ENCODE peak calls at places on chromosomes 1 and 21, in five cellular contexts. One of them, this sample, is unnamed.

GRCh38 chr1:157137773-157138219 is 399 bp downstream of the ETV3 start:
- ATAC-seq in Right ventricle myocardium superior: peak; percentile 43
- ATAC-seq in thoracic aorta: no peak
- ATAC-seq in CD8-positive, alpha-beta T cell: no peak
- ATAC-seq in activated B cell treated with CpG ODN at 0.5 μM for 24 hours: peak; percentile 26
- ATAC-seq in this sample: no peak

GRCh38 chr1:103560427-103560826 is 11.0 kb upstream of the AMY2B start:
- ATAC-seq in Right ventricle myocardium superior: no peak
- ATAC-seq in thoracic aorta: no peak
- ATAC-seq in CD8-positive, alpha-beta T cell: no peak
- ATAC-seq in activated B cell treated with CpG ODN at 0.5 μM for 24 hours: no peak
- ATAC-seq in this sample: no peak

GRCh38 chr1:167565922-167566321 is 12.4 kb upstream of the CREG1 start:
- ATAC-seq in Right ventricle myocardium superior: no peak
- ATAC-seq in thoracic aorta: no peak
- ATAC-seq in CD8-positive, alpha-beta T cell: no peak
- ATAC-seq in activated B cell treated with CpG ODN at 0.5 μM for 24 hours: peak; percentile 10
- ATAC-seq in this sample: no peak

GRCh38 chr1:211281322-211282022 is 22.3 kb downstream of the RCOR3 start:
- ATAC-seq in Right ventricle myocardium superior: peak; percentile 52
- ATAC-seq in thoracic aorta: no peak
- ATAC-seq in CD8-positive, alpha-beta T cell: no peak
- ATAC-seq in activated B cell treated with CpG ODN at 0.5 μM for 24 hours: no peak
- ATAC-seq in this sample: peak; percentile 45

GRCh38 chr1:116847688-116848531 is 61.8 kb upstream of the PTGFRN start:
- ATAC-seq in Right ventricle myocardium superior: peak; percentile 88
- ATAC-seq in thoracic aorta: no peak
- ATAC-seq in CD8-positive, alpha-beta T cell: peak; percentile 64
- ATAC-seq in activated B cell treated with CpG ODN at 0.5 μM for 24 hours: no peak
- ATAC-seq in this sample: peak; percentile 99

GRCh38 chr1:21671915-21672314 is 2.8 kb upstream of the RAP1GAP start:
- ATAC-seq in Right ventricle myocardium superior: no peak
- ATAC-seq in thoracic aorta: no peak
- ATAC-seq in CD8-positive, alpha-beta T cell: no peak
- ATAC-seq in activated B cell treated with CpG ODN at 0.5 μM for 24 hours: no peak
- ATAC-seq in this sample: no peak

GRCh38 chr1:171127481-171127880 is 36.8 kb downstream of the FMO3 start:
- ATAC-seq in Right ventricle myocardium superior: peak; percentile 18
- ATAC-seq in thoracic aorta: no peak
- ATAC-seq in CD8-positive, alpha-beta T cell: no peak
- ATAC-seq in activated B cell treated with CpG ODN at 0.5 μM for 24 hours: no peak
- ATAC-seq in this sample: no peak

GRCh38 chr1:153422450-153423068 is 6.2 kb downstream of the S100A7A start:
- ATAC-seq in Right ventricle myocardium superior: peak; percentile 68
- ATAC-seq in thoracic aorta: no peak
- ATAC-seq in CD8-positive, alpha-beta T cell: peak; percentile 38
- ATAC-seq in activated B cell treated with CpG ODN at 0.5 μM for 24 hours: no peak
- ATAC-seq in this sample: no peak

GRCh38 chr1:171134194-171134924 is 43.7 kb downstream of the FMO3 start:
- ATAC-seq in Right ventricle myocardium superior: no peak
- ATAC-seq in thoracic aorta: peak; percentile 62
- ATAC-seq in CD8-positive, alpha-beta T cell: no peak
- ATAC-seq in activated B cell treated with CpG ODN at 0.5 μM for 24 hours: no peak
- ATAC-seq in this sample: no peak

GRCh38 chr1:171990371-171990770 is 149.1 kb downstream of the DNM3 start:
- ATAC-seq in Right ventricle myocardium superior: no peak
- ATAC-seq in thoracic aorta: no peak
- ATAC-seq in CD8-positive, alpha-beta T cell: no peak
- ATAC-seq in activated B cell treated with CpG ODN at 0.5 μM for 24 hours: no peak
- ATAC-seq in this sample: no peak

GRCh38 chr21:44547656-44548331 is 3.5 kb downstream of the KRTAP10-2 start:
- ATAC-seq in Right ventricle myocardium superior: no peak
- ATAC-seq in thoracic aorta: no peak
- ATAC-seq in CD8-positive, alpha-beta T cell: peak; percentile 92
- ATAC-seq in activated B cell treated with CpG ODN at 0.5 μM for 24 hours: no peak
- ATAC-seq in this sample: peak; percentile 47

GRCh38 chr1:176494436-176494835 is 31.5 kb downstream of the PAPPA2 start:
- ATAC-seq in Right ventricle myocardium superior: peak; percentile 98
- ATAC-seq in thoracic aorta: no peak
- ATAC-seq in CD8-positive, alpha-beta T cell: no peak
- ATAC-seq in activated B cell treated with CpG ODN at 0.5 μM for 24 hours: no peak
- ATAC-seq in this sample: no peak

GRCh38 chr1:172585348-172585747 is 52.4 kb downstream of the SUCO start:
- ATAC-seq in Right ventricle myocardium superior: peak; percentile 36
- ATAC-seq in thoracic aorta: no peak
- ATAC-seq in CD8-positive, alpha-beta T cell: no peak
- ATAC-seq in activated B cell treated with CpG ODN at 0.5 μM for 24 hours: no peak
- ATAC-seq in this sample: no peak

GRCh38 chr1:107620753-107621152 is 344.2 kb downstream of the VAV3 start:
- ATAC-seq in Right ventricle myocardium superior: no peak
- ATAC-seq in thoracic aorta: no peak
- ATAC-seq in CD8-positive, alpha-beta T cell: no peak
- ATAC-seq in activated B cell treated with CpG ODN at 0.5 μM for 24 hours: peak; percentile 21
- ATAC-seq in this sample: peak; percentile 9

GRCh38 chr1:71088645-71089287 is 7.9 kb upstream of the ZRANB2 start:
- ATAC-seq in Right ventricle myocardium superior: peak; percentile 22
- ATAC-seq in thoracic aorta: no peak
- ATAC-seq in CD8-positive, alpha-beta T cell: no peak
- ATAC-seq in activated B cell treated with CpG ODN at 0.5 μM for 24 hours: no peak
- ATAC-seq in this sample: no peak

GRCh38 chr1:236760986-236761385 is 34.1 kb upstream of the MTR start:
- ATAC-seq in Right ventricle myocardium superior: peak; percentile 16
- ATAC-seq in thoracic aorta: no peak
- ATAC-seq in CD8-positive, alpha-beta T cell: no peak
- ATAC-seq in activated B cell treated with CpG ODN at 0.5 μM for 24 hours: no peak
- ATAC-seq in this sample: no peak

GRCh38 chr1:38046333-38046883 is at the start of gene POU3F1:
- ATAC-seq in Right ventricle myocardium superior: no peak
- ATAC-seq in thoracic aorta: no peak
- ATAC-seq in CD8-positive, alpha-beta T cell: peak; percentile 13
- ATAC-seq in activated B cell treated with CpG ODN at 0.5 μM for 24 hours: peak; percentile 2
- ATAC-seq in this sample: peak; percentile 86

GRCh38 chr1:41875487-41875886 is 43.2 kb downstream of the HIVEP3 start:
- ATAC-seq in Right ventricle myocardium superior: peak; percentile 79
- ATAC-seq in thoracic aorta: no peak
- ATAC-seq in CD8-positive, alpha-beta T cell: no peak
- ATAC-seq in activated B cell treated with CpG ODN at 0.5 μM for 24 hours: no peak
- ATAC-seq in this sample: no peak

GRCh38 chr1:56490619-56491018 is 88.7 kb downstream of the PLPP3 start:
- ATAC-seq in Right ventricle myocardium superior: no peak
- ATAC-seq in thoracic aorta: no peak
- ATAC-seq in CD8-positive, alpha-beta T cell: no peak
- ATAC-seq in activated B cell treated with CpG ODN at 0.5 μM for 24 hours: no peak
- ATAC-seq in this sample: no peak

GRCh38 chr1:233453433-233454200 is 126.1 kb downstream of the MAP3K21 start:
- ATAC-seq in Right ventricle myocardium superior: no peak
- ATAC-seq in thoracic aorta: no peak
- ATAC-seq in CD8-positive, alpha-beta T cell: no peak
- ATAC-seq in activated B cell treated with CpG ODN at 0.5 μM for 24 hours: no peak
- ATAC-seq in this sample: no peak

GRCh38 chr1:173267453-173267945 is 60.4 kb upstream of the TNFSF4 start:
- ATAC-seq in Right ventricle myocardium superior: no peak
- ATAC-seq in thoracic aorta: no peak
- ATAC-seq in CD8-positive, alpha-beta T cell: no peak
- ATAC-seq in activated B cell treated with CpG ODN at 0.5 μM for 24 hours: peak; percentile 65
- ATAC-seq in this sample: no peak

GRCh38 chr1:7721940-7722669 is 49.0 kb upstream of the VAMP3 start:
- ATAC-seq in Right ventricle myocardium superior: peak; percentile 21
- ATAC-seq in thoracic aorta: no peak
- ATAC-seq in CD8-positive, alpha-beta T cell: no peak
- ATAC-seq in activated B cell treated with CpG ODN at 0.5 μM for 24 hours: no peak
- ATAC-seq in this sample: no peak

GRCh38 chr1:33045246-33045645 is 8.6 kb upstream of the AK2 start:
- ATAC-seq in Right ventricle myocardium superior: peak; percentile 45
- ATAC-seq in thoracic aorta: no peak
- ATAC-seq in CD8-positive, alpha-beta T cell: no peak
- ATAC-seq in activated B cell treated with CpG ODN at 0.5 μM for 24 hours: no peak
- ATAC-seq in this sample: peak; percentile 29

GRCh38 chr21:25501996-25502665 is 105.2 kb downstream of the MRPL39 start:
- ATAC-seq in Right ventricle myocardium superior: no peak
- ATAC-seq in thoracic aorta: no peak
- ATAC-seq in CD8-positive, alpha-beta T cell: no peak
- ATAC-seq in activated B cell treated with CpG ODN at 0.5 μM for 24 hours: peak; percentile 83
- ATAC-seq in this sample: peak; percentile 92

GRCh38 chr1:221415626-221416025 is 326.3 kb downstream of the DUSP10 start:
- ATAC-seq in Right ventricle myocardium superior: no peak
- ATAC-seq in thoracic aorta: no peak
- ATAC-seq in CD8-positive, alpha-beta T cell: no peak
- ATAC-seq in activated B cell treated with CpG ODN at 0.5 μM for 24 hours: no peak
- ATAC-seq in this sample: no peak

GRCh38 chr21:25556087-25556486 is 51.2 kb downstream of the MRPL39 start:
- ATAC-seq in Right ventricle myocardium superior: no peak
- ATAC-seq in thoracic aorta: no peak
- ATAC-seq in CD8-positive, alpha-beta T cell: no peak
- ATAC-seq in activated B cell treated with CpG ODN at 0.5 μM for 24 hours: no peak
- ATAC-seq in this sample: peak; percentile 59

GRCh38 chr1:34800214-34800613 is 7.4 kb downstream of the GJA4 start:
- ATAC-seq in Right ventricle myocardium superior: no peak
- ATAC-seq in thoracic aorta: no peak
- ATAC-seq in CD8-positive, alpha-beta T cell: no peak
- ATAC-seq in activated B cell treated with CpG ODN at 0.5 μM for 24 hours: no peak
- ATAC-seq in this sample: peak; percentile 90

GRCh38 chr1:163874070-163874469 is 552.3 kb downstream of the NUF2 start:
- ATAC-seq in Right ventricle myocardium superior: no peak
- ATAC-seq in thoracic aorta: no peak
- ATAC-seq in CD8-positive, alpha-beta T cell: no peak
- ATAC-seq in activated B cell treated with CpG ODN at 0.5 μM for 24 hours: no peak
- ATAC-seq in this sample: no peak

GRCh38 chr1:21100496-21100895 is 76.2 kb downstream of the EIF4G3 start:
- ATAC-seq in Right ventricle myocardium superior: peak; percentile 71
- ATAC-seq in thoracic aorta: no peak
- ATAC-seq in CD8-positive, alpha-beta T cell: no peak
- ATAC-seq in activated B cell treated with CpG ODN at 0.5 μM for 24 hours: no peak
- ATAC-seq in this sample: no peak

GRCh38 chr1:84407524-84408318 is 9.4 kb downstream of the DNASE2B start:
- ATAC-seq in Right ventricle myocardium superior: peak; percentile 20
- ATAC-seq in thoracic aorta: no peak
- ATAC-seq in CD8-positive, alpha-beta T cell: no peak
- ATAC-seq in activated B cell treated with CpG ODN at 0.5 μM for 24 hours: no peak
- ATAC-seq in this sample: no peak

GRCh38 chr1:50620680-50621329 is 197.6 kb upstream of the DMRTA2 start:
- ATAC-seq in Right ventricle myocardium superior: peak; percentile 46
- ATAC-seq in thoracic aorta: no peak
- ATAC-seq in CD8-positive, alpha-beta T cell: no peak
- ATAC-seq in activated B cell treated with CpG ODN at 0.5 μM for 24 hours: no peak
- ATAC-seq in this sample: no peak

GRCh38 chr21:29025328-29025713 is 853 bp downstream of the USP16 start:
- ATAC-seq in Right ventricle myocardium superior: no peak
- ATAC-seq in thoracic aorta: no peak
- ATAC-seq in CD8-positive, alpha-beta T cell: no peak
- ATAC-seq in activated B cell treated with CpG ODN at 0.5 μM for 24 hours: no peak
- ATAC-seq in this sample: peak; percentile 20

GRCh38 chr1:2339206-2340085 is 51.9 kb downstream of the MORN1 start:
- ATAC-seq in Right ventricle myocardium superior: no peak
- ATAC-seq in thoracic aorta: no peak
- ATAC-seq in CD8-positive, alpha-beta T cell: no peak
- ATAC-seq in activated B cell treated with CpG ODN at 0.5 μM for 24 hours: no peak
- ATAC-seq in this sample: no peak

GRCh38 chr1:31152181-31152768 is 86.8 kb upstream of the PUM1 start:
- ATAC-seq in Right ventricle myocardium superior: no peak
- ATAC-seq in thoracic aorta: peak; percentile 48
- ATAC-seq in CD8-positive, alpha-beta T cell: no peak
- ATAC-seq in activated B cell treated with CpG ODN at 0.5 μM for 24 hours: no peak
- ATAC-seq in this sample: no peak

GRCh38 chr1:208141793-208142192 is 102.4 kb downstream of the PLXNA2 start:
- ATAC-seq in Right ventricle myocardium superior: no peak
- ATAC-seq in thoracic aorta: no peak
- ATAC-seq in CD8-positive, alpha-beta T cell: no peak
- ATAC-seq in activated B cell treated with CpG ODN at 0.5 μM for 24 hours: no peak
- ATAC-seq in this sample: no peak

GRCh38 chr1:15700510-15700909 is 16.4 kb downstream of the PLEKHM2 start:
- ATAC-seq in Right ventricle myocardium superior: no peak
- ATAC-seq in thoracic aorta: no peak
- ATAC-seq in CD8-positive, alpha-beta T cell: no peak
- ATAC-seq in activated B cell treated with CpG ODN at 0.5 μM for 24 hours: no peak
- ATAC-seq in this sample: no peak

GRCh38 chr1:83509229-83509870 is 489.6 kb downstream of the TTLL7 start:
- ATAC-seq in Right ventricle myocardium superior: peak; percentile 67
- ATAC-seq in thoracic aorta: peak; percentile 65
- ATAC-seq in CD8-positive, alpha-beta T cell: no peak
- ATAC-seq in activated B cell treated with CpG ODN at 0.5 μM for 24 hours: no peak
- ATAC-seq in this sample: no peak

GRCh38 chr1:201714542-201715276 is 114.2 kb upstream of the IPO9 start:
- ATAC-seq in Right ventricle myocardium superior: peak; percentile 57
- ATAC-seq in thoracic aorta: peak; percentile 81
- ATAC-seq in CD8-positive, alpha-beta T cell: no peak
- ATAC-seq in activated B cell treated with CpG ODN at 0.5 μM for 24 hours: no peak
- ATAC-seq in this sample: no peak

This sample was measured in activated T-helper 17 cell treated with anti-CD3 and anti-CD28 coated beads, Interleukin-2, amount 50 U/mL, for 72 hours.